ENCODE peak calls at places on chromosomes 12 and 14, in ten cellular contexts. One of them, this sample, is unnamed.

GRCh38 chr14:68506021-68506644 is 286.7 kb downstream of the ZFP36L1 start:
- DNase-seq in tibial artery: no peak
- DNase-seq in IMR-90: peak; percentile 73
- DNase-seq in thoracic aorta: no peak
- DNase-seq in activated naive CD8-positive, alpha-beta T cell treated with anti-CD3 and anti-CD28 coated beads, Interleukin-2, amount 50 U/mL, for 24 hours: no peak
- DNase-seq in MCF 10A: peak; percentile 46
- DNase-seq in NCI-H748 treated with DMSO at 0.1 percent for 48 hours: no peak
- DNase-seq in left lobe of liver: no peak
- DNase-seq in MV-4-11: no peak
- DNase-seq in NCI-H460: no peak
- DNase-seq in this sample: no peak

GRCh38 chr14:102594514-102595175 is 2.2 kb downstream of the RCOR1 start:
- DNase-seq in NCI-H748 treated with DMSO at 0.1 percent for 48 hours: peak; percentile 61
- DNase-seq in left lobe of liver: peak; percentile 63
- DNase-seq in MV-4-11: peak; percentile 91
- DNase-seq in activated naive CD8-positive, alpha-beta T cell treated with anti-CD3 and anti-CD28 coated beads, Interleukin-2, amount 50 U/mL, for 24 hours: peak; percentile 65
- DNase-seq in IMR-90: peak; percentile 69
- DNase-seq in MCF 10A: peak; percentile 79
- DNase-seq in thoracic aorta: peak; percentile 9
- DNase-seq in tibial artery: no peak
- DNase-seq in NCI-H460: peak; percentile 71
- DNase-seq in this sample: peak; percentile 72

GRCh38 chr14:97298775-97299174 is 501.6 kb downstream of the VRK1 start:
- DNase-seq in activated naive CD8-positive, alpha-beta T cell treated with anti-CD3 and anti-CD28 coated beads, Interleukin-2, amount 50 U/mL, for 24 hours: no peak
- DNase-seq in thoracic aorta: no peak
- DNase-seq in MCF 10A: no peak
- DNase-seq in tibial artery: no peak
- DNase-seq in NCI-H460: no peak
- DNase-seq in NCI-H748 treated with DMSO at 0.1 percent for 48 hours: peak; percentile 63
- DNase-seq in left lobe of liver: no peak
- DNase-seq in IMR-90: no peak
- DNase-seq in MV-4-11: no peak
- DNase-seq in this sample: no peak

GRCh38 chr12:5945071-5946008 is at the start of gene ANO2:
- DNase-seq in MCF 10A: no peak
- DNase-seq in NCI-H460: peak; percentile 6
- DNase-seq in activated naive CD8-positive, alpha-beta T cell treated with anti-CD3 and anti-CD28 coated beads, Interleukin-2, amount 50 U/mL, for 24 hours: no peak
- DNase-seq in IMR-90: no peak
- DNase-seq in NCI-H748 treated with DMSO at 0.1 percent for 48 hours: peak; percentile 8
- DNase-seq in left lobe of liver: no peak
- DNase-seq in MV-4-11: no peak
- DNase-seq in thoracic aorta: no peak
- DNase-seq in tibial artery: no peak
- DNase-seq in this sample: no peak

GRCh38 chr12:48857278-48857994 is 5.5 kb upstream of the DDX23 start:
- DNase-seq in NCI-H460: no peak
- DNase-seq in thoracic aorta: no peak
- DNase-seq in left lobe of liver: no peak
- DNase-seq in MCF 10A: no peak
- DNase-seq in tibial artery: no peak
- DNase-seq in activated naive CD8-positive, alpha-beta T cell treated with anti-CD3 and anti-CD28 coated beads, Interleukin-2, amount 50 U/mL, for 24 hours: no peak
- DNase-seq in MV-4-11: no peak
- DNase-seq in NCI-H748 treated with DMSO at 0.1 percent for 48 hours: no peak
- DNase-seq in IMR-90: no peak
- DNase-seq in this sample: no peak

GRCh38 chr14:104870368-104871144 is 5.5 kb downstream of the CEP170B start:
- DNase-seq in activated naive CD8-positive, alpha-beta T cell treated with anti-CD3 and anti-CD28 coated beads, Interleukin-2, amount 50 U/mL, for 24 hours: peak; percentile 69
- DNase-seq in thoracic aorta: no peak
- DNase-seq in IMR-90: no peak
- DNase-seq in MV-4-11: no peak
- DNase-seq in NCI-H460: no peak
- DNase-seq in NCI-H748 treated with DMSO at 0.1 percent for 48 hours: no peak
- DNase-seq in MCF 10A: no peak
- DNase-seq in tibial artery: peak; percentile 65
- DNase-seq in left lobe of liver: no peak
- DNase-seq in this sample: peak; percentile 73

GRCh38 chr14:100915582-100915981 is 12.1 kb upstream of the RTL1 start:
- DNase-seq in MV-4-11: no peak
- DNase-seq in left lobe of liver: no peak
- DNase-seq in IMR-90: no peak
- DNase-seq in NCI-H748 treated with DMSO at 0.1 percent for 48 hours: no peak
- DNase-seq in NCI-H460: no peak
- DNase-seq in tibial artery: no peak
- DNase-seq in thoracic aorta: no peak
- DNase-seq in activated naive CD8-positive, alpha-beta T cell treated with anti-CD3 and anti-CD28 coated beads, Interleukin-2, amount 50 U/mL, for 24 hours: no peak
- DNase-seq in MCF 10A: no peak
- DNase-seq in this sample: no peak

GRCh38 chr14:23306412-23307145 is at the start of gene BCL2L2:
- DNase-seq in NCI-H460: peak; percentile 88
- DNase-seq in thoracic aorta: peak; percentile 77
- DNase-seq in MV-4-11: peak; percentile 60
- DNase-seq in IMR-90: peak; percentile 84
- DNase-seq in left lobe of liver: peak; percentile 92
- DNase-seq in MCF 10A: peak; percentile 92
- DNase-seq in activated naive CD8-positive, alpha-beta T cell treated with anti-CD3 and anti-CD28 coated beads, Interleukin-2, amount 50 U/mL, for 24 hours: peak; percentile 40
- DNase-seq in NCI-H748 treated with DMSO at 0.1 percent for 48 hours: peak; percentile 73
- DNase-seq in tibial artery: peak; percentile 97
- DNase-seq in this sample: peak; percentile 43

GRCh38 chr14:104572668-104573067 is 6.9 kb upstream of the C14orf180 start:
- DNase-seq in MV-4-11: no peak
- DNase-seq in IMR-90: no peak
- DNase-seq in thoracic aorta: no peak
- DNase-seq in activated naive CD8-positive, alpha-beta T cell treated with anti-CD3 and anti-CD28 coated beads, Interleukin-2, amount 50 U/mL, for 24 hours: no peak
- DNase-seq in NCI-H460: no peak
- DNase-seq in tibial artery: no peak
- DNase-seq in left lobe of liver: no peak
- DNase-seq in MCF 10A: no peak
- DNase-seq in NCI-H748 treated with DMSO at 0.1 percent for 48 hours: no peak
- DNase-seq in this sample: no peak

GRCh38 chr12:79448816-79449215 is 241.9 kb downstream of the PAWR start:
- DNase-seq in NCI-H460: no peak
- DNase-seq in left lobe of liver: no peak
- DNase-seq in activated naive CD8-positive, alpha-beta T cell treated with anti-CD3 and anti-CD28 coated beads, Interleukin-2, amount 50 U/mL, for 24 hours: no peak
- DNase-seq in NCI-H748 treated with DMSO at 0.1 percent for 48 hours: no peak
- DNase-seq in thoracic aorta: no peak
- DNase-seq in MV-4-11: no peak
- DNase-seq in IMR-90: no peak
- DNase-seq in tibial artery: no peak
- DNase-seq in MCF 10A: no peak
- DNase-seq in this sample: no peak

GRCh38 chr14:75200451-75200850 is 24.0 kb upstream of the TMED10 start:
- DNase-seq in IMR-90: no peak
- DNase-seq in NCI-H460: no peak
- DNase-seq in thoracic aorta: no peak
- DNase-seq in MCF 10A: peak; percentile 9
- DNase-seq in activated naive CD8-positive, alpha-beta T cell treated with anti-CD3 and anti-CD28 coated beads, Interleukin-2, amount 50 U/mL, for 24 hours: no peak
- DNase-seq in MV-4-11: peak; percentile 9
- DNase-seq in tibial artery: no peak
- DNase-seq in left lobe of liver: no peak
- DNase-seq in NCI-H748 treated with DMSO at 0.1 percent for 48 hours: peak; percentile 87
- DNase-seq in this sample: no peak